ENCODE peak calls at places on chromosome 18, in ten cellular contexts. O is H9, J is cardiac muscle cell, Z is fibroblast of the aortic adventitia, E is ovary, D is SK-N-SH, U is fibroblast of lung, Q is lower lobe of right lung, Y is D721Med, S is endothelial cell. R is an unnamed sample.

GRCh38 chr18:79945118-79946042 is 6.1 kb downstream of the SLC66A2 start:
- DNase-seq in O (peak), J (no peak), Z (no peak), E (no peak), D (no peak), U (no peak), Q (peak), Y (no peak), S (no peak), R (no peak)

GRCh38 chr18:10726198-10727068 is 200.6 kb downstream of the NAPG start:
- DNase-seq in O (no peak), J (no peak), Z (no peak), E (no peak), D (no peak), U (no peak), Q (no peak), Y (no peak), S (no peak), R (no peak)

GRCh38 chr18:60452424-60452823 is 79.8 kb upstream of the MC4R start:
- DNase-seq in O (no peak), J (no peak), Z (peak), E (no peak), D (peak), U (peak), Q (no peak), Y (no peak), S (no peak), R (peak)

GRCh38 chr18:44290366-44290855 is 390.3 kb upstream of the SETBP1 start:
- DNase-seq in O (no peak), J (no peak), Z (no peak), E (no peak), D (no peak), U (no peak), Q (no peak), Y (no peak), S (no peak), R (no peak)

GRCh38 chr18:58867281-58867961 is 2.7 kb downstream of the ZNF532 start:
- DNase-seq in O (peak), J (no peak), Z (no peak), E (no peak), D (no peak), U (no peak), Q (no peak), Y (no peak), S (no peak), R (peak)

GRCh38 chr18:8806105-8806797 is 100.9 kb downstream of the MTCL1 start:
- DNase-seq in O (no peak), J (no peak), Z (no peak), E (no peak), D (no peak), U (no peak), Q (no peak), Y (no peak), S (no peak), R (no peak)

GRCh38 chr18:62529597-62529996 is 6.8 kb downstream of the ZCCHC2 start:
- DNase-seq in O (no peak), J (no peak), Z (no peak), E (no peak), D (no peak), U (no peak), Q (no peak), Y (no peak), S (no peak), R (no peak)

GRCh38 chr18:7273301-7273911 is 42.5 kb downstream of the LRRC30 start:
- DNase-seq in O (no peak), J (peak), Z (peak), E (peak), D (no peak), U (peak), Q (peak), Y (no peak), S (peak), R (no peak)

GRCh38 chr18:8942021-8942908 is 160.2 kb upstream of the NDUFV2 start:
- DNase-seq in O (no peak), J (peak), Z (peak), E (no peak), D (no peak), U (no peak), Q (no peak), Y (no peak), S (no peak), R (no peak)

GRCh38 chr18:42078711-42079110 is 123.7 kb downstream of the PIK3C3 start:
- DNase-seq in O (no peak), J (peak), Z (peak), E (no peak), D (no peak), U (peak), Q (no peak), Y (no peak), S (no peak), R (peak)

DNA sequence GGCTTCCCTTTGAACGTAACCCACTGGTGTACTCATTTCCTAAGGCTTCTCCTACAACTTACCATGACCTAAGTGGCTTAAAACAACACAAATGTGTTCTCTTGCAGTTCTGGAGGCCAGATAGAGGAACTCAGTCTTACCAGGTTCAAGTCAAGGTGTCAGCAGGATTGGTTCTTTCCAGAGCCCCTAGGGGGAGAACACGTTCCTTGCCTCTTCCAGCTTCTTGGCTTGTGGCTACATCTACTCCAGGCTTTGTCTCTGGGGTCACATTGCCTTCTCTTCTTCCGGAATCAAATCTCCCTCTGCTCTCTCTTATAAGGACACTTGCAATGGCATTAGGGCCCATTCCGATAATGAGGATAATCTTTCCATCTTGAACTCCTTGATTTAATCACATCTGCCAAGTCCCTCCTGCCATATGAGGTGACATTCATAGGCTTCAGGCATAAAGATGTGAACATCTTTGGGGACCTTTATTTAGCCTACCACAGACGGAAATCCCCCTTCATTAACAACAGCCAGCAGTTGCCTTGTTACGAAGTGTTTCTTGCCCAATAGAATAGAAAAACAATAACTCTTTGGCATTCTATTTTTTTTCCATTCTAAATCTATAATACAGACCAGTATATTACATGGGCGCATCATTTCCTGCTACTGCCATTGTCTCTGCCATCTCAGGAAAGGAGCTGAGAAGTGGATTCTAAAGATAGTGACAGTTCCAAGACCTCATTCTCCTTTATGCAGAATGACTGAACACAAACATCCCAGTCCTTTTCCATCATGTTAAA is 362.0 kb downstream of the ZNF521 start:
- DNase-seq in O (peak), J (no peak), Z (no peak), E (no peak), D (no peak), U (no peak), Q (no peak), Y (no peak), S (no peak), R (no peak)
- TF ChIP-seq CTCF in O (peak), J (no peak), Z (no peak), E (no peak), D (no peak), U (no peak), Q (no peak), Y (no peak), S (no peak), R (no peak)

DNA sequence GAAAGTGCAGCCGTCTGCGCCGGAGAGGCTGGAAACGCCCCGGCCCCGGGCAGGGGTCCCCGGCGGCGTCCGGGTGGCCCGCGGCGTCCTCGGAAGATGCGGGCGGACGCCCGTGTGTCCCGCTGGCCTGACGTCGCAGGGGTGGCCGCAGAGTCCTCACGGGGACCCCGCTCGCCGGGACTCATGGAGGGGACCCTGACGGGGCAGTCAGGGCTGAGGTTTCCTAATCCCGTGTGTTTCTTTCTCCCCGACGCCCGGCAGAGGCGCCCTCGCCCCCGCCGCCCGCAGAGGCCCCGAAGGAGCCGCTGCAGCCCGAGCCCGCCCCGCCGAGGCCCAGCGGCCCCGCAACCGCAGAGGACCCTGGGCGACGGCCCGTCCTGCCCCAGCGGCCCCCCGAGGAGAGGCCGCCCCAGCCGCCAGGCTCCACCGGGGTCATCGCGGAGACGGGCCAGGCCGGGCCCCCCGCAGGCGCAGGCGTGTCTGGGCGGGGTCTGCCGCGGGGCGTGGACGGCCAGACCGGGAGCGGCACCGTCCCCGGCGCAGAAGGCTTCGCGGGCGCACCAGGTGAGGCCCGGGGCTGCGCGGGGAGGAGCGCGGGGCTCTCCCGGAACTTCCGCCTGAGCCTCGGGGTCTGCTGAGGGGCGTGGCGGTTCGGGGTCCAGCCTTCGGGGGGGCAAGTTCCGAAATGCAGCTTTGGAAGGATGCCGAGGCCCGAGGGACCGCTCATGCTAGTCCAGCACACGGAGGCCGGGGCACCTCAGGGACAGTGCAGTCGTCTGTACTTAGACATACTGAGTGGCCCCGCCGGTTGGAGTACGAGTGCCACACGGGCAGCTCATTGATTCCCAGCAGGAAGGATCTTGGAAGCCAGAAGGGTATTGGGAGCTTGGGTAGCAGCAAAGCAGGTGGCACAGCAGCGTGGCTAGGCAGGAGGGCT is 60.0 kb downstream of the EMILIN2 start:
- DNase-seq in O (peak), J (peak), Z (no peak), E (peak), D (peak), U (no peak), Q (peak), Y (peak), S (peak), R (no peak)
- TF ChIP-seq CTCF in O (peak), J (peak), Z (peak), E (peak), D (peak), U (peak), Q (peak), Y (peak), S (no peak), R (no peak)

GRCh38 chr18:33562741-33563140 is 15.3 kb upstream of the ASXL3 start:
- DNase-seq in O (no peak), J (no peak), Z (no peak), E (no peak), D (no peak), U (no peak), Q (no peak), Y (no peak), S (no peak), R (no peak)
- TF ChIP-seq CTCF in O (no peak), J (no peak), Z (no peak), E (no peak), D (no peak), U (no peak), Q (no peak), Y (no peak), S (no peak), R (no peak)

GRCh38 chr18:5106730-5107129 is 90.3 kb downstream of the AKAIN1 start:
- DNase-seq in O (no peak), J (no peak), Z (no peak), E (no peak), D (no peak), U (no peak), Q (no peak), Y (no peak), S (no peak), R (no peak)
- TF ChIP-seq CTCF in O (peak), J (no peak), Z (no peak), E (no peak), D (peak), U (no peak), Q (no peak), Y (peak), S (no peak), R (no peak)

GRCh38 chr18:50844554-50844953 is 24.7 kb upstream of the MRO start:
- DNase-seq in O (no peak), J (no peak), Z (no peak), E (no peak), D (no peak), U (no peak), Q (no peak), Y (no peak), S (no peak), R (no peak)

GRCh38 chr18:50847192-50847591 is 27.4 kb upstream of the MRO start:
- DNase-seq in O (no peak), J (peak), Z (peak), E (no peak), D (no peak), U (peak), Q (no peak), Y (no peak), S (no peak), R (no peak)

GRCh38 chr18:50849448-50849847 is 29.5 kb upstream of the ME2 start:
- DNase-seq in O (no peak), J (peak), Z (peak), E (no peak), D (no peak), U (peak), Q (no peak), Y (no peak), S (no peak), R (no peak)

GRCh38 chr18:50848038-50848437 is 28.2 kb upstream of the MRO start:
- DNase-seq in O (no peak), J (no peak), Z (no peak), E (no peak), D (no peak), U (no peak), Q (no peak), Y (no peak), S (no peak), R (no peak)

GRCh38 chr18:50844960-50845359 is 25.1 kb upstream of the MRO start:
- DNase-seq in O (no peak), J (no peak), Z (no peak), E (no peak), D (no peak), U (no peak), Q (no peak), Y (no peak), S (no peak), R (no peak)
- TF ChIP-seq CTCF in O (no peak), J (no peak), Z (no peak), E (no peak), D (no peak), U (no peak), Q (no peak), Y (no peak), S (no peak), R (no peak)

GRCh38 chr18:48347756-48348326 is 61.3 kb downstream of the ZBTB7C start:
- DNase-seq in O (no peak), J (no peak), Z (no peak), E (no peak), D (no peak), U (no peak), Q (no peak), Y (no peak), S (no peak), R (no peak)

GRCh38 chr18:48342125-48342524 is 67.1 kb downstream of the ZBTB7C start:
- DNase-seq in O (no peak), J (no peak), Z (no peak), E (no peak), D (peak), U (no peak), Q (no peak), Y (no peak), S (no peak), R (no peak)

GRCh38 chr18:48348739-48349138 is 60.4 kb downstream of the ZBTB7C start:
- DNase-seq in O (no peak), J (no peak), Z (no peak), E (no peak), D (no peak), U (no peak), Q (no peak), Y (no peak), S (no peak), R (no peak)

GRCh38 chr18:48342588-48342987 is 66.6 kb downstream of the ZBTB7C start:
- DNase-seq in O (no peak), J (no peak), Z (no peak), E (no peak), D (no peak), U (no peak), Q (no peak), Y (no peak), S (no peak), R (no peak)

GRCh38 chr18:48345596-48345995 is 63.6 kb downstream of the ZBTB7C start:
- DNase-seq in O (no peak), J (peak), Z (peak), E (no peak), D (no peak), U (peak), Q (no peak), Y (no peak), S (no peak), R (no peak)
- TF ChIP-seq CTCF in O (peak), J (peak), Z (peak), E (no peak), D (peak), U (peak), Q (peak), Y (peak), S (no peak), R (peak)